ENCODE peak calls at places on chromosome 21, in ten cellular contexts. T is stimulated activated CD4-positive, alpha-beta T cell treated with anti-CD3 and anti-CD28 coated beads, Interleukin-15, amount 100 ng/mL, for 1 hour; Z is HS-27A; J is WTC11; H is LoVo; E is stimulated activated naive CD8-positive, alpha-beta T cell treated with anti-CD3 and anti-CD28 coated beads, Interleukin-15, Interleukin-2, amounts not matched to agents 100 U/mL and 50 U/mL, for 24 hours; M is bronchial epithelial cell; I is cerebellum; X is uterus; C is HFF-Myc. O is an unnamed sample.

GRCh38 chr21:35088235-35088865 is 39.2 kb upstream of the RUNX1 start:
- DNase-seq in T (no peak), J (no peak), Z (no peak), C (no peak), X (no peak), H (no peak), I (no peak), E (no peak), M (peak), O (no peak)

GRCh38 chr21:17371470-17371869 is 141.4 kb upstream of the CXADR start:
- DNase-seq in M (peak), E (no peak), I (no peak), T (no peak), X (no peak), Z (peak), H (no peak), J (no peak), C (peak), O (no peak)

GRCh38 chr21:45929477-45929876 is 52.1 kb upstream of the COL6A1 start:
- DNase-seq in C (no peak), X (no peak), I (no peak), E (no peak), T (no peak), M (no peak), J (no peak), H (no peak), Z (no peak), O (no peak)

GRCh38 chr21:41369105-41369914 is 7.5 kb downstream of the MX2 start:
- DNase-seq in T (no peak), J (peak), X (peak), M (no peak), C (no peak), E (peak), Z (no peak), I (no peak), H (no peak), O (no peak)

GRCh38 chr21:37525810-37526209 is 159.2 kb downstream of the DYRK1A start:
- DNase-seq in I (no peak), T (no peak), X (no peak), M (no peak), Z (no peak), H (no peak), C (no peak), E (no peak), J (no peak), O (no peak)

GRCh38 chr21:45781741-45782140 is 138.2 kb downstream of the PCBP3 start:
- DNase-seq in I (no peak), E (no peak), J (no peak), Z (no peak), M (no peak), C (no peak), T (no peak), X (no peak), H (no peak), O (no peak)

GRCh38 chr21:16563795-16564194 is 834.0 kb downstream of the USP25 start:
- DNase-seq in I (no peak), T (no peak), Z (peak), M (no peak), E (no peak), H (no peak), C (no peak), X (no peak), J (peak), O (no peak)

GRCh38 chr21:45479691-45480675 is 62.3 kb downstream of the SLC19A1 start:
- DNase-seq in J (no peak), Z (no peak), I (no peak), C (no peak), T (no peak), X (no peak), M (no peak), E (peak), H (no peak), O (no peak)

GRCh38 chr21:32538147-32538792 is 47.1 kb downstream of the TCP10L start:
- DNase-seq in C (no peak), T (no peak), E (no peak), H (no peak), M (no peak), J (no peak), I (no peak), X (no peak), Z (no peak), O (no peak)

GRCh38 chr21:36330904-36331303 is 10.9 kb downstream of the MORC3 start:
- DNase-seq in E (peak), H (peak), X (no peak), T (no peak), J (peak), C (no peak), I (peak), Z (no peak), M (peak), O (peak)